ENCODE peak calls at places on chromosomes 13 and 19, in eight cellular contexts. One of them, this sample, is unnamed.

GRCh38 chr19:51664131-51664530 is 17.5 kb upstream of the SIGLEC14 start:
- DNase-seq in AG10803: no peak
- DNase-seq in NB4: no peak
- DNase-seq in neural progenitor cell: no peak
- DNase-seq in adrenal gland: no peak
- DNase-seq in IMR-90: no peak
- DNase-seq in heart left ventricle: no peak
- DNase-seq in AG04450: no peak
- DNase-seq in this sample: no peak

GRCh38 chr13:95164830-95165229 is 136.4 kb downstream of the ABCC4 start:
- DNase-seq in neural progenitor cell: no peak
- DNase-seq in NB4: no peak
- DNase-seq in adrenal gland: no peak
- DNase-seq in IMR-90: no peak
- DNase-seq in AG10803: no peak
- DNase-seq in heart left ventricle: no peak
- DNase-seq in AG04450: no peak
- DNase-seq in this sample: no peak

GRCh38 chr19:11457115-11457514 is 21.7 kb downstream of the PRKCSH start:
- DNase-seq in adrenal gland: no peak
- DNase-seq in IMR-90: no peak
- DNase-seq in heart left ventricle: no peak
- DNase-seq in NB4: no peak
- DNase-seq in AG10803: no peak
- DNase-seq in neural progenitor cell: no peak
- DNase-seq in AG04450: no peak
- DNase-seq in this sample: no peak

GRCh38 chr19:29495971-29496441 is 29.8 kb upstream of the VSTM2B start:
- DNase-seq in IMR-90: no peak
- DNase-seq in NB4: no peak
- DNase-seq in neural progenitor cell: no peak
- DNase-seq in heart left ventricle: no peak
- DNase-seq in AG10803: no peak
- DNase-seq in AG04450: no peak
- DNase-seq in adrenal gland: no peak
- DNase-seq in this sample: no peak

GRCh38 chr19:30854661-30855060 is 482.5 kb downstream of the ZNF536 start:
- DNase-seq in AG04450: no peak
- DNase-seq in AG10803: no peak
- DNase-seq in heart left ventricle: no peak
- DNase-seq in neural progenitor cell: no peak
- DNase-seq in IMR-90: no peak
- DNase-seq in NB4: no peak
- DNase-seq in adrenal gland: no peak
- DNase-seq in this sample: no peak

GRCh38 chr13:113869263-113869662 is 5.4 kb upstream of the GAS6 start:
- DNase-seq in adrenal gland: no peak
- DNase-seq in neural progenitor cell: no peak
- DNase-seq in NB4: no peak
- DNase-seq in AG10803: no peak
- DNase-seq in heart left ventricle: no peak
- DNase-seq in IMR-90: no peak
- DNase-seq in AG04450: no peak
- DNase-seq in this sample: no peak

GRCh38 chr19:50906217-50906616 is 5.0 kb downstream of the KLK4 start:
- DNase-seq in AG10803: no peak
- DNase-seq in IMR-90: no peak
- DNase-seq in heart left ventricle: no peak
- DNase-seq in AG04450: no peak
- DNase-seq in adrenal gland: no peak
- DNase-seq in neural progenitor cell: peak
- DNase-seq in NB4: peak
- DNase-seq in this sample: no peak

GRCh38 chr19:45097776-45098520 is 5.0 kb downstream of the PPP1R37 start:
- DNase-seq in IMR-90: peak
- DNase-seq in heart left ventricle: peak
- DNase-seq in AG10803: peak
- DNase-seq in adrenal gland: peak
- DNase-seq in neural progenitor cell: no peak
- DNase-seq in AG04450: peak
- DNase-seq in NB4: peak
- DNase-seq in this sample: peak

GRCh38 chr13:84607614-84608013 is 725.3 kb upstream of the SLITRK1 start:
- DNase-seq in AG10803: peak
- DNase-seq in heart left ventricle: peak
- DNase-seq in neural progenitor cell: no peak
- DNase-seq in IMR-90: peak
- DNase-seq in NB4: no peak
- DNase-seq in adrenal gland: no peak
- DNase-seq in AG04450: peak
- DNase-seq in this sample: peak

GRCh38 chr19:8731428-8732169 is 10.2 kb downstream of the OR2Z1 start:
- DNase-seq in NB4: peak
- DNase-seq in AG10803: no peak
- DNase-seq in heart left ventricle: no peak
- DNase-seq in adrenal gland: no peak
- DNase-seq in IMR-90: no peak
- DNase-seq in neural progenitor cell: peak
- DNase-seq in AG04450: no peak
- DNase-seq in this sample: no peak

GRCh38 chr13:74092711-74093110 is 41.5 kb downstream of the KLF12 start:
- DNase-seq in heart left ventricle: no peak
- DNase-seq in AG04450: no peak
- DNase-seq in neural progenitor cell: no peak
- DNase-seq in adrenal gland: no peak
- DNase-seq in NB4: no peak
- DNase-seq in AG10803: no peak
- DNase-seq in IMR-90: no peak
- DNase-seq in this sample: no peak

GRCh38 chr19:7500811-7501450 is 12.1 kb upstream of the PEX11G start:
- DNase-seq in heart left ventricle: no peak
- DNase-seq in IMR-90: peak
- DNase-seq in NB4: no peak
- DNase-seq in AG10803: no peak
- DNase-seq in AG04450: no peak
- DNase-seq in neural progenitor cell: peak
- DNase-seq in adrenal gland: peak
- DNase-seq in this sample: peak

GRCh38 chr19:51361228-51361627 is 5.0 kb downstream of the ETFB start:
- DNase-seq in neural progenitor cell: no peak
- DNase-seq in IMR-90: no peak
- DNase-seq in AG10803: no peak
- DNase-seq in AG04450: no peak
- DNase-seq in NB4: no peak
- DNase-seq in adrenal gland: peak
- DNase-seq in heart left ventricle: no peak
- DNase-seq in this sample: no peak

GRCh38 chr19:44019498-44019897 is 5.7 kb upstream of the ZNF222 start:
- DNase-seq in AG04450: no peak
- DNase-seq in AG10803: no peak
- DNase-seq in IMR-90: no peak
- DNase-seq in neural progenitor cell: no peak
- DNase-seq in adrenal gland: no peak
- DNase-seq in heart left ventricle: no peak
- DNase-seq in NB4: no peak
- DNase-seq in this sample: no peak

GRCh38 chr13:59277106-59277505 is 886.6 kb downstream of the DIAPH3 start:
- DNase-seq in IMR-90: no peak
- DNase-seq in AG10803: no peak
- DNase-seq in NB4: no peak
- DNase-seq in AG04450: no peak
- DNase-seq in heart left ventricle: no peak
- DNase-seq in adrenal gland: no peak
- DNase-seq in neural progenitor cell: no peak
- DNase-seq in this sample: no peak

GRCh38 chr19:13817018-13817614 is 21.9 kb downstream of the ZSWIM4 start:
- DNase-seq in IMR-90: no peak
- DNase-seq in heart left ventricle: peak
- DNase-seq in neural progenitor cell: peak
- DNase-seq in NB4: no peak
- DNase-seq in AG10803: no peak
- DNase-seq in adrenal gland: no peak
- DNase-seq in AG04450: no peak
- DNase-seq in this sample: no peak

GRCh38 chr13:87498681-87499080 is 172.5 kb upstream of the SLITRK5 start:
- DNase-seq in IMR-90: peak
- DNase-seq in AG04450: no peak
- DNase-seq in heart left ventricle: no peak
- DNase-seq in neural progenitor cell: peak
- DNase-seq in adrenal gland: no peak
- DNase-seq in AG10803: no peak
- DNase-seq in NB4: peak
- DNase-seq in this sample: peak

GRCh38 chr13:59479629-59480028 is 684.1 kb downstream of the DIAPH3 start:
- DNase-seq in NB4: no peak
- DNase-seq in AG10803: no peak
- DNase-seq in neural progenitor cell: no peak
- DNase-seq in IMR-90: no peak
- DNase-seq in heart left ventricle: no peak
- DNase-seq in adrenal gland: no peak
- DNase-seq in AG04450: no peak
- DNase-seq in this sample: no peak

DNA sequence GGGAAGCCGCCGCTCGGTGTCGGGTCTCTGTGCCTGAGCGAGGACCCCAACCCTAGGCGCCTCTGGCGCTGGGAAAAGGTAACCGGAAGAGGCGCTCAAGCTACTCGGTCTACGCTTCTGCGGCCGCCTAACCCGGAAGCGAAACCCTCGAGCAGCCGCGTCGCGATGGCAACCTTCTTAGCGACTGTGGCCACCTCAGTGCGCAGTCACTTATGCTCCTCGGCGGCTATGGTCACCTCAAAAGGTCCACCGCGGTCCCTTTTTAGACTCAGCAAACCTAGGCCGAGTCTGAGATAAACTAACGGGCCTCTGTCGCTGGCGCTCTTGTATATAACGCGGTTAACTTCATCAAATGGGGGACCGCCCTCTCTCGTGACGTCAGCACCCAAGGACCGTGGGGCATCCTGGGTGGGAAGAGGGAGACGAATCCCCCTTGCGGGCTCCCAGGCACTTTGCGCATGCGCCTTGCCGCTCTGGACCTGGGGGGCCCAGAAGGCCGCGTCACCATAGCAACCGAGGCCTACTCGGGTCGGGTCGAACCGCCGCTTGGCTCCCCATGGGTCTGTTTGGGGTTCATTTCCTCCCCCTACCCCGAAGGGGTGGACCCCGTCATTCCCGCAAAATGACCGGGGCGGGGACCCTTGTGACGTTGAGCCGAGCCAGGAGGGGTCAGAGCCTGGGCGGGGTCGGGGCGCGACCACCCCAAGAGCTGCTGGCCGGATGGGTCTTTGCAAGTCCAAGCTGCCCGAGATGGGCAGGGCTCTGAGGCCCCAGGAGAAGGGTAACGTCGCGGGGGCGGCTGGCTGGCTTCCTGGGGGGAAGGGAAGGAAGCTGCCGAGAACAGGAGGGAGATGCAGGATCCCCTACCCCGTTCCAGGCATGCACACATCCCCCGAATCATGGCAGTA is at the start of gene GTF2F1:
- DNase-seq in AG10803: peak
- DNase-seq in heart left ventricle: peak
- DNase-seq in adrenal gland: peak
- DNase-seq in IMR-90: peak
- DNase-seq in NB4: peak
- DNase-seq in neural progenitor cell: peak
- DNase-seq in AG04450: peak
- DNase-seq in this sample: peak
- TF ChIP-seq CTCF in AG10803: peak
- TF ChIP-seq CTCF in heart left ventricle: no peak
- TF ChIP-seq CTCF in adrenal gland: peak
- TF ChIP-seq CTCF in IMR-90: peak
- TF ChIP-seq CTCF in NB4: no peak
- TF ChIP-seq CTCF in neural progenitor cell: peak
- TF ChIP-seq CTCF in AG04450: peak
- TF ChIP-seq CTCF in this sample: peak

DNA sequence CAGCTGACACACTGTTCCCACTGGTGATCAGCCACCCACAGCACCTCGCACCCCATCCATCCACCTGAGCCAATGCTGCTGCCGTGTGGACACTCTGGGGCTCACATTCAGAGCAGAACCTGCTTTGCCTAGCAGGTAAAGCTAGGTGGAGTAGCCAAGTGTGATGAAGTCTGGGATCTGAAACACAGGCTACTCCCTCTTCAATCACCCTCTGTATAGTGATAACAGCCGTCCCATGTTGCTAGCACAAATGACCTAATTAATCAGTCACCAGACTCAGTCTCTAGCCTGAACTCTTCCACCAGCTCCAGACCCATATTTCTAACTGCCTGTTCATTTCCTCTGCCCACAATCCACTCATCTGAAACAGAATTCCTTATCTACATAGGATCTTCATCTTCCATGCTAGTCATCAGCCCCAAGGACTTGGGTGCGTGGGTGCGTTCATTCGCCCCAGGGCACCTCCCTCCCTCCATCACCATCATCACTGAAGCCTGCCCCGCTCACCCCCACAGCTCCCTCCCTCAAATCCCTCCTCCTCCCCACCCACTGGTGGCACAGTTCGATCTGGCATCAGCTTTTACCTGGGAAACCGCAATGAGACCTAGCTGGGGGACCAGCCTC is 19.8 kb downstream of the STK24 start:
- DNase-seq in AG10803: no peak
- DNase-seq in NB4: no peak
- DNase-seq in AG04450: no peak
- DNase-seq in heart left ventricle: no peak
- DNase-seq in neural progenitor cell: no peak
- DNase-seq in IMR-90: peak
- DNase-seq in adrenal gland: peak
- DNase-seq in this sample: peak
- TF ChIP-seq CTCF in AG10803: no peak
- TF ChIP-seq CTCF in NB4: no peak
- TF ChIP-seq CTCF in AG04450: no peak
- TF ChIP-seq CTCF in heart left ventricle: no peak
- TF ChIP-seq CTCF in neural progenitor cell: no peak
- TF ChIP-seq CTCF in IMR-90: no peak
- TF ChIP-seq CTCF in adrenal gland: no peak
- TF ChIP-seq CTCF in this sample: peak

GRCh38 chr19:34215006-34215665 is 39.2 kb upstream of the GARRE1 start:
- DNase-seq in IMR-90: no peak
- DNase-seq in adrenal gland: no peak
- DNase-seq in AG04450: no peak
- DNase-seq in neural progenitor cell: no peak
- DNase-seq in NB4: no peak
- DNase-seq in heart left ventricle: no peak
- DNase-seq in AG10803: no peak
- DNase-seq in this sample: no peak
- TF ChIP-seq CTCF in IMR-90: no peak
- TF ChIP-seq CTCF in adrenal gland: no peak
- TF ChIP-seq CTCF in AG04450: no peak
- TF ChIP-seq CTCF in neural progenitor cell: no peak
- TF ChIP-seq CTCF in NB4: no peak
- TF ChIP-seq CTCF in heart left ventricle: no peak
- TF ChIP-seq CTCF in AG10803: no peak
- TF ChIP-seq CTCF in this sample: no peak

DNA sequence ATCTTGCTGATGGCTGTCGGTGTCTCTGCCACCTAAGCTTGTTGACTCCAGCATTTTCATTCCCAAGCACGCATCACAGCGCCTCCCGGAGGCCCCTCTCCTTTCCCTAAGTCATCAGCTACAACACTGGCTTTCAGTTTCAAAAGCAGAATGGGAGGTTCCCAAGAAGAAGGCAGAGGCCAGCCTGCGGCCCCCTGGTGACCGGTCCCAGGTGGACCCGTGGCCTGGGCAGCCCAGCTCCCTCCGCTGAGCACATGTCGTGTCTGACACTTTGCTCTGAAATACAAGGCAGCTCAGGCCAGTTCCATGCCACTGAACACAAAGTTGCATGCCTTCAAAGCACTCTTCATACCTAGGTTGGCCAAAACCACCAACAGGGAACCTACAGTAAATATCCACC is 8.5 kb downstream of the MLLT1 start:
- DNase-seq in neural progenitor cell: no peak
- DNase-seq in adrenal gland: no peak
- DNase-seq in heart left ventricle: no peak
- DNase-seq in NB4: no peak
- DNase-seq in AG04450: no peak
- DNase-seq in IMR-90: peak
- DNase-seq in AG10803: peak
- DNase-seq in this sample: no peak
- TF ChIP-seq CTCF in neural progenitor cell: peak
- TF ChIP-seq CTCF in adrenal gland: no peak
- TF ChIP-seq CTCF in heart left ventricle: peak
- TF ChIP-seq CTCF in NB4: no peak
- TF ChIP-seq CTCF in AG04450: peak
- TF ChIP-seq CTCF in IMR-90: peak
- TF ChIP-seq CTCF in AG10803: peak
- TF ChIP-seq CTCF in this sample: no peak